ENCODE peak calls at places on chromosomes 12 and 14, in four cellular contexts. C is NCI-H2029 treated with DMSO at 0.1 percent for 48 hours; J is NCI-H460; Z is stimulated activated CD8-positive, alpha-beta memory T cell treated with anti-CD3 and anti-CD28 coated beads, Interleukin-15, amount 100 ng/mL, for 1 hour. Y is an unnamed sample.
A peak's percentile ranks its signal among the peaks of the same experiment; 100 is the strongest.

GRCh38 chr12:111353603-111354295 is 15.1 kb downstream of the PHETA1 start:
- DNase-seq in J (no peak), Z (no peak), C (no peak), Y (no peak)

GRCh38 chr12:58850826-58851225 is 69.5 kb downstream of the LRIG3 start:
- DNase-seq in J (no peak), Z (no peak), C (no peak), Y (no peak)

GRCh38 chr14:92638266-92638665 is 110.2 kb downstream of the LGMN start:
- DNase-seq in Z (no peak), C (no peak), J (no peak), Y (no peak)

GRCh38 chr12:46998811-46999368 is 80.5 kb upstream of the PCED1B start:
- DNase-seq in Z (no peak), C (no peak), J (no peak), Y (no peak)

GRCh38 chr12:48795550-48796455 is 6.9 kb upstream of the ADCY6 start:
- DNase-seq in J (peak; percentile 84), C (peak; percentile 70), Z (no peak), Y (peak; percentile 47)

GRCh38 chr12:3885179-3886094 is 12.2 kb upstream of the PARP11 start:
- DNase-seq in C (no peak), Z (no peak), J (peak; percentile 13), Y (no peak)

GRCh38 chr12:46831335-46832083 is 5.7 kb upstream of the SLC38A4 start:
- DNase-seq in J (no peak), Z (no peak), C (no peak), Y (peak; percentile 67)

GRCh38 chr14:70317969-70318634 is 41.4 kb downstream of the COX16 start:
- DNase-seq in C (no peak), Z (no peak), J (peak; percentile 65), Y (no peak)

GRCh38 chr14:76937181-76938091 is 91.1 kb downstream of the IRF2BPL start:
- DNase-seq in C (no peak), Z (no peak), J (no peak), Y (no peak)

GRCh38 chr12:96919510-96920210 is 12.6 kb downstream of the NEDD1 start:
- DNase-seq in J (no peak), C (no peak), Z (no peak), Y (no peak)

GRCh38 chr12:124504273-124505000 is 63.0 kb downstream of the NCOR2 start:
- DNase-seq in C (no peak), Z (no peak), J (no peak), Y (no peak)

GRCh38 chr14:24465369-24465768 is 22.8 kb upstream of the SDR39U1 start:
- DNase-seq in J (no peak), Z (no peak), C (no peak), Y (no peak)

GRCh38 chr12:8648598-8649205 is 13.9 kb downstream of the MFAP5 start:
- DNase-seq in J (no peak), Z (peak; percentile 4), C (no peak), Y (no peak)

GRCh38 chr14:65599375-65599774 is 186.8 kb downstream of the FUT8 start:
- DNase-seq in Z (no peak), J (no peak), C (no peak), Y (no peak)

GRCh38 chr12:42129595-42130204 is 15.0 kb downstream of the GXYLT1 start:
- DNase-seq in J (peak; percentile 75), C (peak; percentile 58), Z (no peak), Y (no peak)

GRCh38 chr14:79601579-79601978 is 609.7 kb downstream of the DIO2 start:
- DNase-seq in J (no peak), Z (no peak), C (no peak), Y (no peak)

GRCh38 chr12:25958254-25959068 is at the start of gene RASSF8:
- DNase-seq in Z (no peak), C (no peak), J (peak; percentile 56), Y (peak; percentile 82)

GRCh38 chr12:93908846-93909592 is 231.8 kb downstream of the CRADD start:
- DNase-seq in J (no peak), Z (no peak), C (peak; percentile 31), Y (no peak)

Y was measured in right lobe of liver.